ENCODE peak calls at places on chromosomes 13 and 19, in six cellular contexts. I, B, W, Q, M and E are unnamed samples.
A peak's percentile ranks its signal among the peaks of the same experiment; 100 is the strongest.

GRCh38 chr13:21670883-21671792 is at the start of gene FGF9:
- DNase-seq in I (peak; percentile 83), B (peak; percentile 73), W (peak; percentile 86), Q (peak; percentile 83), M (peak; percentile 96), E (peak; percentile 66)

GRCh38 chr19:2633693-2634075 is 68.8 kb downstream of the GNG7 start:
- DNase-seq in I (no peak), B (no peak), W (no peak), Q (no peak), M (no peak), E (no peak)

GRCh38 chr13:26377038-26377437 is 123.1 kb downstream of the CDK8 start:
- DNase-seq in I (no peak), B (no peak), W (no peak), Q (peak; percentile 60), M (peak; percentile 69), E (peak; percentile 62)

GRCh38 chr13:71517004-71517403 is 350.0 kb downstream of the DACH1 start:
- DNase-seq in I (no peak), B (no peak), W (no peak), Q (no peak), M (no peak), E (no peak)

GRCh38 chr19:45443462-45444317 is 20.0 kb upstream of the ERCC1 start:
- DNase-seq in I (peak; percentile 98), B (peak; percentile 89), W (peak; percentile 97), Q (peak; percentile 96), M (peak; percentile 98), E (peak; percentile 99)

GRCh38 chr19:12596927-12597548 is 13.6 kb downstream of the ZNF490 start:
- DNase-seq in I (peak; percentile 89), B (no peak), W (no peak), Q (peak; percentile 44), M (no peak), E (no peak)

GRCh38 chr19:50669319-50670101 is 20.3 kb downstream of the C19orf81 start:
- DNase-seq in I (no peak), B (no peak), W (peak; percentile 30), Q (no peak), M (no peak), E (no peak)

GRCh38 chr19:50315773-50316448 is 13.3 kb downstream of the KCNC3 start:
- DNase-seq in I (no peak), B (no peak), W (no peak), Q (peak; percentile 75), M (peak; percentile 83), E (no peak)

GRCh38 chr13:19289180-19289579 is 107.6 kb upstream of the TUBA3C start:
- DNase-seq in I (no peak), B (no peak), W (no peak), Q (no peak), M (no peak), E (no peak)

GRCh38 chr19:10120538-10121198 is 969 bp upstream of the EIF3G start:
- DNase-seq in I (no peak), B (no peak), W (no peak), Q (no peak), M (no peak), E (no peak)

GRCh38 chr13:50055454-50055853 is 40.2 kb downstream of the KCNRG start:
- DNase-seq in I (no peak), B (no peak), W (no peak), Q (no peak), M (no peak), E (no peak)

GRCh38 chr19:27764186-27764804 is 1448.7 kb downstream of the UQCRFS1 start:
- DNase-seq in I (no peak), B (no peak), W (no peak), Q (no peak), M (no peak), E (no peak)

GRCh38 chr19:48644839-48645651 is 942 bp downstream of the CA11 start:
- DNase-seq in I (peak; percentile 69), B (no peak), W (peak; percentile 83), Q (peak; percentile 80), M (peak; percentile 90), E (peak; percentile 69)

GRCh38 chr19:6740589-6741348 is 1.3 kb downstream of the TRIP10 start:
- DNase-seq in I (no peak), B (peak; percentile 44), W (peak; percentile 45), Q (peak; percentile 75), M (peak; percentile 89), E (peak; percentile 65)

GRCh38 chr19:38869160-38869835 is 8.8 kb downstream of the RINL start:
- DNase-seq in I (no peak), B (no peak), W (no peak), Q (peak; percentile 39), M (no peak), E (no peak)

GRCh38 chr13:44989941-44990340 is 603 bp downstream of the GPALPP1 start:
- DNase-seq in I (no peak), B (no peak), W (no peak), Q (no peak), M (no peak), E (no peak)

GRCh38 chr13:42039457-42039945 is 8.9 kb upstream of the DGKH start:
- DNase-seq in I (no peak), B (no peak), W (no peak), Q (no peak), M (no peak), E (no peak)

GRCh38 chr19:48812094-48812929 is 1.5 kb upstream of the BCAT2 start:
- DNase-seq in I (peak; percentile 98), B (peak; percentile 65), W (peak; percentile 93), Q (peak; percentile 92), M (peak; percentile 96), E (peak; percentile 52)

GRCh38 chr13:31242935-31243334 is 43.2 kb downstream of the B3GLCT start:
- DNase-seq in I (no peak), B (no peak), W (no peak), Q (no peak), M (no peak), E (no peak)

GRCh38 chr19:11173516-11174155 is 18.1 kb upstream of the SPC24 start:
- DNase-seq in I (no peak), B (no peak), W (no peak), Q (no peak), M (no peak), E (no peak)

GRCh38 chr19:8663920-8664670 is 33.7 kb downstream of the NFILZ start:
- DNase-seq in I (no peak), B (no peak), W (no peak), Q (no peak), M (no peak), E (no peak)

GRCh38 chr13:113771709-113772331 is 12.8 kb downstream of the TMEM255B start:
- DNase-seq in I (no peak), B (no peak), W (no peak), Q (no peak), M (no peak), E (no peak)

GRCh38 chr13:23956106-23956505 is 58.8 kb upstream of the C1QTNF9B start:
- DNase-seq in I (no peak), B (no peak), W (no peak), Q (no peak), M (no peak), E (no peak)

GRCh38 chr13:61891420-61891819 is 475.8 kb upstream of the PCDH20 start:
- DNase-seq in I (no peak), B (no peak), W (no peak), Q (no peak), M (no peak), E (no peak)

GRCh38 chr13:103883152-103883551 is 816.9 kb upstream of the SLC10A2 start:
- DNase-seq in I (peak; percentile 75), B (peak; percentile 36), W (peak; percentile 68), Q (peak; percentile 65), M (peak; percentile 83), E (peak; percentile 60)
- TF ChIP-seq CTCF in I (peak; percentile 39), B (peak; percentile 72), W (no peak), Q (peak; percentile 20), M (peak; percentile 70), E (no peak)

GRCh38 chr19:42325308-42325895 is at the start of gene MEGF8:
- DNase-seq in I (peak; percentile 98), B (peak; percentile 95), W (peak; percentile 98), Q (peak; percentile 99), M (peak; percentile 99), E (peak; percentile 94)
- TF ChIP-seq CTCF in I (peak; percentile 92), B (no peak), W (no peak), Q (no peak), M (peak; percentile 90), E (peak; percentile 14)

GRCh38 chr13:51520524-51520923 is 63.7 kb upstream of the WDFY2 start:
- DNase-seq in I (peak; percentile 86), B (no peak), W (no peak), Q (no peak), M (no peak), E (no peak)
- TF ChIP-seq CTCF in I (no peak), B (no peak), W (no peak), Q (no peak), M (no peak), E (no peak)

DNA sequence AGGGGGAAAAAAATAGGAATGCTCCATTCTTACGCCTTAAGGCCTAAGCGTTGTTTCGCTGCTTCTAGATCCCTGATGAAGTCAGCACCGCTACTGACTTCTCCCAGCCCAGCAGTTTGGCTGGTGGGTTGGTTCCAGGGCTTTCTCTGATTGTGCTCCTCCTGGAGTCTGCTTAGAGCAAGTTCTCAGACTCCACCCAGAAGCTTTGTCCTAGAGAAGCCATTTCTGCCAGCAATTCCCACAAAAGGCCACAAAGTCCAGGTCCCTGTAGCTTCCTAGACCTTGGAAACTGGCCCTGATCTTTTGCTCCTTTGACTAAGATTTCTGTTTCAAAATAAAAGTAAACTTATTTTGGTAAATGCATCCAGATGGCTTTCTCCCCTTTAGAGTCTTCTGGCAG is 65.4 kb downstream of the KCTD12 start:
- DNase-seq in I (no peak), B (no peak), W (no peak), Q (no peak), M (no peak), E (no peak)
- TF ChIP-seq CTCF in I (no peak), B (no peak), W (no peak), Q (no peak), M (no peak), E (no peak)

DNA sequence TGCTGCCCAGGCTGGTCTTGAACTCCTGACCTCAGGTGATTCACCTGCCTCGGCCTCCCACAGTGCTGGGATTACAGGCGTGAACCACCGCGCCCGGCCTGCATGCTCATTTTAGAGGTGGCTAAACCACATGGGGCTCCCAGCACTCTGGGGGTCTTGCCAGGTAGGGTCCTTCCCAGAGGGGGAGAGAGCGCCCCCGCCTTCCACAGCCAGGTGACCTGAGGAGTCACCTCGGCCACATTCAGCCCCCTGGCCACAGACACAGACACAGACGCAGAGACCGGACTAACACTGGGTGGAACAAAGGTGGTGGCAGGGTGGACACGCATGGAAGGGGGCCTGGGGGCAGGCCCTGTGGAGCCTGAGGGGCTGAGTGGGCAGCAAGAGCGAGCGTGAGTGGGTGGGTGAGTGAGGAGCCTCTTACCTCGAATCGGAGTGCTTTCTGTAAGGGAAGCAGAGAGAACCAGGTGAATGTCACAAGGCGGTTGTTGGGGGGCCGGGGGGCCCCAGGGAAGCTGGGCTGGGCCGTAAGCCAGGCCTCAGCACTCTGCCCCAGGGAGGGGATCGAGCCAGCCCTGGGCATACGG is 80.1 kb downstream of the PTPRS start:
- DNase-seq in I (no peak), B (no peak), W (no peak), Q (no peak), M (no peak), E (no peak)
- TF ChIP-seq CTCF in I (no peak), B (no peak), W (no peak), Q (no peak), M (no peak), E (no peak)

DNA sequence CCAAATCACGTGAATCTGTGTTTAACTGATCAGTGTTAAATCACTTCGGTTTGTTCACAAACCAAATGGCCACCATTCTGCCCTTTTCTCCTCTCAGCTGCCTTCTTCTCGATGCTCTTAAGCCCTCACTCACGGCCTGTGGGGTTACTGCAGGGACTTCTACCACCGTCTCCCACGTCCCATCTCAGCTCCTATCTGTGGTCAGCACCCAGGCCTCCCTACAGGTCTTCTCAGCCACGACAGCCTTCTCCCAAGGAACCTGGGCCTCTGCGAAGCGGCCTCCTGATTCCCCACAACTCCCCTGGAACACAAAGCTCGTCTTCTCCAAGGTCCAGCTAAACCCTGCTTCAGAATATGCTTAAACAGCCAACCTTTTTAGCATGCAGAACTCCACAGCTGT is 103.8 kb downstream of the COL4A2 start:
- DNase-seq in I (no peak), B (no peak), W (no peak), Q (no peak), M (no peak), E (no peak)
- TF ChIP-seq CTCF in I (no peak), B (no peak), W (no peak), Q (no peak), M (no peak), E (no peak)